ENCODE peak calls at places on chromosomes 6 and 20, in four cellular contexts. C is HCT116, V is neural progenitor cell, A is neural crest cell. X is an unnamed sample.
A peak's percentile ranks its signal among the peaks of the same experiment; 100 is the strongest.

GRCh38 chr6:4313044-4313686 is 177.8 kb upstream of the ECI2 start:
- DNase-seq in C (peak; percentile 49), V (peak; percentile 54), A (no peak), X (no peak)

GRCh38 chr6:12150812-12151432 is 138.8 kb downstream of the HIVEP1 start:
- DNase-seq in C (peak; percentile 19), V (peak; percentile 72), A (no peak), X (no peak)

GRCh38 chr6:108653864-108654402 is 93.2 kb downstream of the FOXO3 start:
- DNase-seq in C (no peak), V (no peak), A (no peak), X (peak; percentile 61)

GRCh38 chr6:41801380-41801779 is 13.9 kb downstream of the TOMM6 start:
- DNase-seq in C (no peak), V (no peak), A (no peak), X (no peak)

GRCh38 chr6:89145461-89145961 is 344 bp upstream of the PM20D2 start:
- DNase-seq in C (no peak), V (peak; percentile 2), A (no peak), X (no peak)

GRCh38 chr20:37323985-37324384 is 22.0 kb upstream of the SRC start:
- DNase-seq in C (no peak), V (no peak), A (no peak), X (no peak)

GRCh38 chr6:30740993-30741784 is 1.3 kb downstream of the FLOT1 start:
- DNase-seq in C (no peak), V (no peak), A (no peak), X (no peak)

GRCh38 chr6:36674942-36675341 is 3.6 kb upstream of the CDKN1A start:
- DNase-seq in C (no peak), V (no peak), A (no peak), X (no peak)

GRCh38 chr6:33593414-33593727 is 13.3 kb upstream of the BAK1 start:
- DNase-seq in C (no peak), V (no peak), A (no peak), X (no peak)

GRCh38 chr20:33793011-33793931 is 17.9 kb upstream of the CHMP4B start:
- DNase-seq in C (no peak), V (no peak), A (no peak), X (peak; percentile 40)

GRCh38 chr6:137867685-137868509 is 838 bp downstream of the TNFAIP3 start:
- DNase-seq in C (no peak), V (peak; percentile 80), A (peak; percentile 10), X (no peak)

GRCh38 chr6:116925088-116925794 is 48.2 kb downstream of the RFX6 start:
- DNase-seq in C (no peak), V (no peak), A (no peak), X (no peak)

GRCh38 chr6:44442235-44442634 is 54.7 kb downstream of the CDC5L start:
- DNase-seq in C (no peak), V (no peak), A (no peak), X (no peak)

GRCh38 chr20:12077835-12078374 is 160.2 kb downstream of the BTBD3 start:
- DNase-seq in C (no peak), V (no peak), A (no peak), X (no peak)

GRCh38 chr20:2688041-2688591 is 4.5 kb upstream of the EBF4 start:
- DNase-seq in C (peak; percentile 15), V (peak; percentile 87), A (peak; percentile 53), X (peak; percentile 52)

GRCh38 chr6:53786832-53787231 is 8.0 kb upstream of the LRRC1 start:
- DNase-seq in C (no peak), V (no peak), A (no peak), X (no peak)

GRCh38 chr20:48523191-48523757 is 304.5 kb downstream of the PREX1 start:
- DNase-seq in C (peak; percentile 10), V (peak; percentile 95), A (peak; percentile 66), X (peak; percentile 35)

GRCh38 chr6:11621119-11621518 is 83.6 kb downstream of the TMEM170B start:
- DNase-seq in C (no peak), V (no peak), A (no peak), X (no peak)

GRCh38 chr20:44649976-44650375 is 1.5 kb downstream of the ADA start:
- DNase-seq in C (no peak), V (no peak), A (no peak), X (no peak)

GRCh38 chr6:84762220-84762940 is 2.0 kb downstream of the TBX18 start:
- DNase-seq in C (no peak), V (peak; percentile 49), A (no peak), X (peak; percentile 22)

GRCh38 chr6:18792832-18793231 is 405.7 kb downstream of the RNF144B start:
- DNase-seq in C (no peak), V (peak; percentile 3), A (no peak), X (no peak)

GRCh38 chr6:3990692-3991491 is 88.0 kb downstream of the FAM217A start:
- DNase-seq in C (peak; percentile 65), V (peak; percentile 83), A (peak; percentile 83), X (peak; percentile 85)

GRCh38 chr6:163355471-163355991 is 59.0 kb upstream of the QKI start:
- DNase-seq in C (no peak), V (no peak), A (no peak), X (peak; percentile 85)

GRCh38 chr20:58515240-58516212 is at the start of gene APCDD1L:
- DNase-seq in C (no peak), V (peak; percentile 56), A (no peak), X (no peak)

GRCh38 chr20:33732166-33732970 is 572 bp downstream of the ZNF341 start:
- DNase-seq in C (peak; percentile 57), V (no peak), A (no peak), X (peak; percentile 91)

GRCh38 chr6:125508793-125509192 is 207.0 kb upstream of the HDDC2 start:
- DNase-seq in C (no peak), V (no peak), A (no peak), X (no peak)

GRCh38 chr6:11950109-11950508 is 62.0 kb upstream of the HIVEP1 start:
- DNase-seq in C (no peak), V (no peak), A (no peak), X (no peak)

GRCh38 chr6:35419431-35419830 is 32.7 kb upstream of the FANCE start:
- DNase-seq in C (no peak), V (peak; percentile 44), A (no peak), X (no peak)

GRCh38 chr6:18154507-18155272 is at the start of gene TPMT:
- DNase-seq in C (no peak), V (peak; percentile 97), A (peak; percentile 96), X (peak; percentile 99)

GRCh38 chr6:20693466-20694063 is 159.3 kb downstream of the CDKAL1 start:
- DNase-seq in C (no peak), V (no peak), A (no peak), X (no peak)

GRCh38 chr20:57433658-57434389 is 42.6 kb downstream of the RBM38 start:
- DNase-seq in C (no peak), V (no peak), A (no peak), X (peak; percentile 43)

GRCh38 chr6:149062653-149063348 is 254.7 kb upstream of the TAB2 start:
- DNase-seq in C (no peak), V (no peak), A (no peak), X (peak; percentile 22)

GRCh38 chr6:107554326-107554725 is 64.4 kb downstream of the SOBP start:
- DNase-seq in C (no peak), V (no peak), A (no peak), X (no peak)

DNA sequence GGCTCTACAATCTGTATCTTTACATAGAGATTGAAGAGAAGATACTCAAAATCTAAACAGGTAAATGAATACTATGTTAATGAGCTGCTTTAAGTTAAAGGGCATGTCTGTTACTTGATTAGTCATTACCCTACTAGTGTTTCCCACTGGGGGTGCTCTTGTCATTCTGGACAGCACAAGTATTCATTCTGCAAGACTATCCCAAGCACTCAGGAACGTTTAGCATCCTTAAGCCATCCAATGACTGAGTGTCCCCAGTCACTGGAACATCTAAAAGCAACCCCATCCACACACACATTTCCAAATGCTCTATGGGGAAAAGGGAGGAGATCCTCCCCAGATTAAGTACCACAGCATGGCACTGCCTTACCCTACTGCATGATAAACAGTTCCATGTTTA is 25.7 kb downstream of the EZR start:
- DNase-seq in C (peak; percentile 68), V (peak; percentile 38), A (no peak), X (no peak)
- TF ChIP-seq CTCF in C (peak; percentile 64), V (peak; percentile 43), A (peak; percentile 45), X (peak; percentile 51)

DNA sequence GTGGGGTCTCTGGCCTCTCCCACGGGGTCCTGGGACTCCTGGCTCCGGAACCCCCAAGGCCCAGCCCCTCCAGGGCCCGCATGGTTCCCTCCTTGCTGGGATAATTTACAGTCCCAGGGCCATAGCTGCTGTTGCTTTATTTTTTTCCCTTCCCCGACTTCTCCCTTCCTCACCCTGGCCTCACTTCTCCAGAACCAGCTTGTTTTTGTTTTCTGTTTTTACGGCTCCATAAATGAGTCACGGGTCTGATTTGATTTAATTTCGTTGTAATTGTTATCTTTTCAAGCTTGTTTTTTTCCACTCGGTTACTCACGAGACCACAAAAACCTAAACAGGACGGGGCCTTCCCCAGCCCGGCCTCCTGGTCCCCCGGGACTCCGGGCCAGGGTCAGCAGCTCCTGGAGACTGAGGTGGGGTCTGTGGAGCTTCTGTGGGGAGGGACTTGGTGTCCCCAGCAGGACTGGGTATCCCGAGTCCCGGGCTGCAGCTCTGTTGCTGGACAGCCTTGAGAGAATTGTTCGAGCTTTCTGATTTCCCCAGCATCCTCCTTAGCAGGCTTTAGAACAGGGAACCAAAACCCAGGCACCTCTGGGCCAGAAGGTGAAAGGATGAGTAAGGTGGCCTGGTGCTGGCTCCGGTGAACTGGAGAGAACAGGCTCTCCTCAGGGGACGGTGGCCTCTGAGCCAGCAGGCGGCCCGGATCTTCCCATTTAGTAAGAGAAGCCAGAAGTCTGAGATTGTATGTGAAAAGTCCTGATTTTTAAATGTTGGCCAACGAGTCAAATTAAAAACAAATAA is 94.9 kb downstream of the CEBPB start:
- DNase-seq in C (no peak), V (no peak), A (no peak), X (no peak)
- TF ChIP-seq CTCF in C (no peak), V (no peak), A (no peak), X (no peak)

DNA sequence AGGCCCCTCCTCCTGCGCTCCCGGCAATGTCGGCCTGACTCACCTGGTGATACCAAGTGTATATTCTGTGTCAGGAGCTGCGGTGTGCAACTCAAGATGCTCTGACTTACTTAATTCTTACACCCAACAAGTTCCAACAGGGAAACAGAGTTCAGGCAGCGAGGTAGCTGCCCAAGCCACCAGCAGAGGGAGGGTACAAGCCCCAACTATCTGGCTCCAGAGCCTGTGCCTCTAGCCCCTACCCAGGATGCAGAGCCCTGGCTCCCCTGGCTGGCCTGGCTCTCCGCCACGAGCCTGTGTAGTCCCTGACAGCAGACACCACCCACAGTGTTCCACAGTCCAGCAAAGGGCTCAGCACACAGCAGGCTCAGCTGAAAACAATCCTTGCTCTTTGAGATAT is 34.9 kb downstream of the C20orf203 start:
- DNase-seq in C (no peak), V (peak; percentile 47), A (no peak), X (peak; percentile 25)
- TF ChIP-seq CTCF in C (no peak), V (peak; percentile 32), A (peak; percentile 32), X (no peak)

DNA sequence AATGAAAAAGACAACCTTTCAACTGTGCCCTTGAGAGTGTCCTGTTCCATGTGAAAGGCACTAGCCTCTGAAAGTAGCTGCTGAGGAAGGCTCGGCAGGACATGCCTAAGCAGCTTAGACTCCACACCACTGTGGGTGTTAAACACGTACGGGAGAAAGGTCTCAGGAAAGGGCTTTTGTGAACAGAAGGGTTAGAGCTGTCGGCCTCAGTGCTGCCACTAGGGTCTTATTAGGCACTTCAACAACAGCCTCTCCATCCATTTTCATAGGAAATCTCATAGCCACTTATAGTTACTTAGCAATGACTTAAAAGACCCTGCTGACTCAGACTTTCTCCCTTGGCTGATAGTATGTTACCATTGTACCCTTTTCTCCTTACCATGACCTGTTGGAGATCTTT is 662.8 kb downstream of the TBC1D32 start:
- DNase-seq in C (peak; percentile 2), V (peak; percentile 86), A (no peak), X (no peak)
- TF ChIP-seq CTCF in C (peak; percentile 34), V (peak; percentile 56), A (peak; percentile 43), X (no peak)

GRCh38 chr20:4063631-4064030 is 48.3 kb upstream of the RNF24 start:
- DNase-seq in C (no peak), V (no peak), A (no peak), X (no peak)
- TF ChIP-seq CTCF in C (no peak), V (no peak), A (no peak), X (no peak)

GRCh38 chr6:6220718-6221117 is 99.7 kb downstream of the F13A1 start:
- DNase-seq in C (no peak), V (no peak), A (no peak), X (no peak)
- TF ChIP-seq CTCF in C (peak; percentile 46), V (peak; percentile 45), A (peak; percentile 53), X (no peak)